ENCODE peak calls at places on chromosomes 12 and 14, in four cellular contexts. Y, J, B and D are unnamed samples.

GRCh38 chr12:65532744-65533143 is 254.3 kb downstream of the MSRB3 start:
- DNase-seq in Y (no peak), J (peak), B (no peak), D (peak)

GRCh38 chr12:70683976-70684375 is 46.7 kb upstream of the PTPRB start:
- DNase-seq in Y (no peak), J (no peak), B (no peak), D (no peak)

GRCh38 chr14:61257469-61258057 is 23.6 kb downstream of the TMEM30B start:
- DNase-seq in Y (no peak), J (no peak), B (no peak), D (no peak)

GRCh38 chr12:106282457-106283097 is 20.0 kb upstream of the TCP11L2 start:
- DNase-seq in Y (peak), J (peak), B (peak), D (peak)

GRCh38 chr12:129531004-129531403 is 372.8 kb downstream of the TMEM132D start:
- DNase-seq in Y (no peak), J (no peak), B (no peak), D (peak)

GRCh38 chr14:83257466-83258439 is 1724.1 kb upstream of the SEL1L start:
- DNase-seq in Y (no peak), J (no peak), B (no peak), D (no peak)

GRCh38 chr12:3757261-3757660 is 4.4 kb upstream of the CRACR2A start:
- DNase-seq in Y (no peak), J (no peak), B (no peak), D (no peak)

GRCh38 chr12:64318605-64319004 is 72.0 kb downstream of the C12orf56 start:
- DNase-seq in Y (peak), J (peak), B (no peak), D (no peak)

GRCh38 chr12:93237235-93237915 is 140.3 kb upstream of the NUDT4 start:
- DNase-seq in Y (no peak), J (no peak), B (no peak), D (no peak)

GRCh38 chr14:101820283-101820798 is 58.8 kb downstream of the PPP2R5C start:
- DNase-seq in Y (no peak), J (no peak), B (no peak), D (no peak)

GRCh38 chr14:68379510-68380303 is 413.2 kb downstream of the ZFP36L1 start:
- DNase-seq in Y (no peak), J (peak), B (no peak), D (no peak)

GRCh38 chr12:84069079-84069661 is 843.4 kb downstream of the SLC6A15 start:
- DNase-seq in Y (no peak), J (no peak), B (no peak), D (no peak)